ENCODE peak calls at places on chromosome 1, in six cellular contexts. One of them, this sample, is unnamed.

GRCh38 chr1:230101556-230101955 is 34.5 kb downstream of the GALNT2 start:
- DNase-seq in uterus: no peak
- DNase-seq in hepatocyte: no peak
- DNase-seq in ovary: no peak
- DNase-seq in OCI-LY7: no peak
- DNase-seq in neural progenitor cell: no peak
- DNase-seq in this sample: no peak

GRCh38 chr1:235075121-235075954 is 53.3 kb downstream of the TOMM20 start:
- DNase-seq in uterus: peak; percentile 76
- DNase-seq in hepatocyte: peak; percentile 49
- DNase-seq in ovary: peak; percentile 73
- DNase-seq in OCI-LY7: peak; percentile 57
- DNase-seq in neural progenitor cell: no peak
- DNase-seq in this sample: peak; percentile 83

GRCh38 chr1:162725301-162725834 is 65.1 kb upstream of the HSD17B7 start:
- DNase-seq in uterus: no peak
- DNase-seq in hepatocyte: no peak
- DNase-seq in ovary: no peak
- DNase-seq in OCI-LY7: no peak
- DNase-seq in neural progenitor cell: no peak
- DNase-seq in this sample: no peak

GRCh38 chr1:177884499-177885021 is 85.3 kb downstream of the SEC16B start:
- DNase-seq in uterus: no peak
- DNase-seq in hepatocyte: no peak
- DNase-seq in ovary: no peak
- DNase-seq in OCI-LY7: no peak
- DNase-seq in neural progenitor cell: no peak
- DNase-seq in this sample: no peak

GRCh38 chr1:25906644-25907300 is 553 bp upstream of the STMN1 start:
- DNase-seq in uterus: peak; percentile 33
- DNase-seq in hepatocyte: peak; percentile 49
- DNase-seq in ovary: no peak
- DNase-seq in OCI-LY7: no peak
- DNase-seq in neural progenitor cell: peak; percentile 74
- DNase-seq in this sample: no peak

GRCh38 chr1:109624215-109625010 is 4.8 kb downstream of the AMPD2 start:
- DNase-seq in uterus: no peak
- DNase-seq in hepatocyte: no peak
- DNase-seq in ovary: peak; percentile 23
- DNase-seq in OCI-LY7: peak; percentile 72
- DNase-seq in neural progenitor cell: no peak
- DNase-seq in this sample: peak; percentile 58

GRCh38 chr1:222894331-222894730 is 79.5 kb downstream of the DISP1 start:
- DNase-seq in uterus: no peak
- DNase-seq in hepatocyte: no peak
- DNase-seq in ovary: no peak
- DNase-seq in OCI-LY7: no peak
- DNase-seq in neural progenitor cell: no peak
- DNase-seq in this sample: peak; percentile 51

GRCh38 chr1:117695796-117696505 is 90.1 kb downstream of the TENT5C start:
- DNase-seq in uterus: peak; percentile 54
- DNase-seq in hepatocyte: peak; percentile 73
- DNase-seq in ovary: no peak
- DNase-seq in OCI-LY7: no peak
- DNase-seq in neural progenitor cell: no peak
- DNase-seq in this sample: peak; percentile 32

GRCh38 chr1:9196129-9197040 is 38.2 kb upstream of the H6PD start:
- DNase-seq in uterus: peak; percentile 72
- DNase-seq in hepatocyte: peak; percentile 80
- DNase-seq in ovary: peak; percentile 73
- DNase-seq in OCI-LY7: peak; percentile 70
- DNase-seq in neural progenitor cell: peak; percentile 77
- DNase-seq in this sample: peak; percentile 80
- H3K4me3 ChIP-seq in uterus: no peak overlapping the region
- H3K4me3 ChIP-seq in hepatocyte: no peak overlapping the region
- H3K4me3 ChIP-seq in ovary: no peak overlapping the region
- H3K4me3 ChIP-seq in OCI-LY7: no peak overlapping the region
- H3K4me3 ChIP-seq in neural progenitor cell: no peak overlapping the region
- H3K4me3 ChIP-seq in this sample: peak overlapping the region; percentile 40

GRCh38 chr1:6080469-6080868 is 34.8 kb downstream of the KCNAB2 start:
- DNase-seq in uterus: no peak
- DNase-seq in hepatocyte: peak; percentile 21
- DNase-seq in ovary: no peak
- DNase-seq in OCI-LY7: no peak
- DNase-seq in neural progenitor cell: no peak
- DNase-seq in this sample: no peak
- TF ChIP-seq CTCF in uterus: no peak
- TF ChIP-seq CTCF in hepatocyte: peak; percentile 4
- TF ChIP-seq CTCF in ovary: no peak
- TF ChIP-seq CTCF in OCI-LY7: peak; percentile 17
- TF ChIP-seq CTCF in neural progenitor cell: peak; percentile 33
- TF ChIP-seq CTCF in this sample: no peak

DNA sequence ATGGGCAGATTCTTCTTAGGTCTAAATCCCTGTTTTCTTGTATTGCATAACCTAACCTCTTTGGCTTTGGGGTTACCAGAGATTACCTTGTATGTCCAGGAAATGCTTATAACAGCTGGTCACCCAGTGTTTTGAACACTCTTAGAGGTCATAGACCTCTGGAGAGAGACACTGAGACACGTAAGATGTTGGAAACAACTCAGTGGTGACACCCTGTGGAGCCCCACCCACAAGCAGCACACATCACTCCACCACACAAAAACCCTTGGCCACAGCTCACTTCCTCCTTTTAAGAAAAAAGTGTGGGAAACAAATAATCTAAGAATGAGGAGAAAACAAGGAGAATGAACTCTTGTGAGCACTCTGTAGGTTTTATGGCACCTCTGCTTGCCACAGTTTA is 26.3 kb upstream of the CYP4B1 start:
- DNase-seq in uterus: no peak
- DNase-seq in hepatocyte: no peak
- DNase-seq in ovary: no peak
- DNase-seq in OCI-LY7: no peak
- DNase-seq in neural progenitor cell: no peak
- DNase-seq in this sample: peak; percentile 61
- H3K9me3 ChIP-seq in uterus: no peaks in the 10 kb centered on the region
- H3K9me3 ChIP-seq in hepatocyte: no peaks in the 10 kb centered on the region
- H3K9me3 ChIP-seq in ovary: no peaks in the 10 kb centered on the region
- H3K9me3 ChIP-seq in OCI-LY7: peaks cover 5% of the 10 kb centered on the region
- H3K9me3 ChIP-seq in neural progenitor cell: peaks cover 15% of the 10 kb centered on the region
- H3K9me3 ChIP-seq in this sample: peaks cover 15% of the 10 kb centered on the region

DNA sequence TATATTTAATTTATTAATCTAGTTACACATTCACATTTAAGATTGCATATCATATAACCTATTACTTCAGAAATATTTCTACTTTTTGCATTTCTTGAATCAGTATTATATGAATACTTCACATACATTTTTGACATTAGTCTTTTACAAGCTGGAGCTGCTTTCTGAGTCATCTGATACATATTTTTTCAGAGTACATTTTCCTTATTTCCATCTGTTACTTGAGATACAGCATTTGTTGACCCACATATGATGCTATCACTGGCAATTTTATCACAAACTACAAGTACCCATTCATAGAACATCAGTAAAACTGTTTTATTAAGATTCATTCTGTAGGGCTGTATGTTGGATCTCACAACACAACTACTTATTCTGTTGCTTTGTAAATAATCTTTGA is 367.2 kb upstream of the ST6GALNAC5 start:
- DNase-seq in uterus: no peak
- DNase-seq in hepatocyte: no peak
- DNase-seq in ovary: no peak
- DNase-seq in OCI-LY7: no peak
- DNase-seq in neural progenitor cell: no peak
- DNase-seq in this sample: no peak
- H3K4me3 ChIP-seq in uterus: no peak overlapping the region
- H3K4me3 ChIP-seq in hepatocyte: no peak overlapping the region
- H3K4me3 ChIP-seq in ovary: no peak overlapping the region
- H3K4me3 ChIP-seq in OCI-LY7: no peak overlapping the region
- H3K4me3 ChIP-seq in neural progenitor cell: peak overlapping the region; percentile 28
- H3K4me3 ChIP-seq in this sample: no peak overlapping the region

DNA sequence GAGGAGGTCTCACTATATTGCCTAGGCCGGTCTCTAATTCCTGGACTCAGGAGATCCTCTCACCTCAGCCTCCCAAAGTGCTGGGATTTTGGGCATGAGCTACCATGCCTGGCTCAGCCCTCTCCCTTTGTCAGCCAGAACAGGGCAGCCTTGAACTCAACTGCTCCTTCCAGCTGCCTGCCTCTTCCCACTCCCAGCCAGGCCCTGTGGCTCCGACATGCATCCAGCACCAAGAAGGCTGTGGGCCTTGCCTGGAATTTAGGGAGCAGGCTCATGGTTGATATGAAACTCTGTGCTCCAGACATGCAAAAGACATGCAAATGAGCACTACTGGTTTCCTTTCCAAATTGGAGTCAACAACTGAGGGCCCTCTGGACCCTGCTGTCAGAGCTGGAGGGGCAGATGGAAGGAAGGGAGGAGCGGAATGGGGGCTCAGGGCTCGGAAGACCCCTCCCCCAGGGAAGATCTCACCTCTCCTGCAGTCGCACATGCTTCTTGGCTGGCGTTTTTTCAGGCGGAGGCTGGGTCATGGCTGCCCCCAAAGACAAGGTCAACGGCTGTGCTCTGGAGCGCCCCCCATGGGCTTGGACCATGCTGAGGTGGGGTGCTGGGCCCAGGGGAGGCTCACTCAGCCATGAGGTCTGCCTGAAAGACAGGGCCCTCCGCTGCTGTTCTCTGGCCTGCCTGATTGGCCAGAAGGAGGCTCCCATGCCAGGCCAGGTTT is 1.4 kb downstream of the PTPN7 start:
- DNase-seq in uterus: no peak
- DNase-seq in hepatocyte: no peak
- DNase-seq in ovary: peak; percentile 71
- DNase-seq in OCI-LY7: peak; percentile 70
- DNase-seq in neural progenitor cell: no peak
- DNase-seq in this sample: no peak
- TF ChIP-seq CTCF in uterus: no peak
- TF ChIP-seq CTCF in hepatocyte: no peak
- TF ChIP-seq CTCF in ovary: no peak
- TF ChIP-seq CTCF in OCI-LY7: peak; percentile 79
- TF ChIP-seq CTCF in neural progenitor cell: no peak
- TF ChIP-seq CTCF in this sample: no peak

DNA sequence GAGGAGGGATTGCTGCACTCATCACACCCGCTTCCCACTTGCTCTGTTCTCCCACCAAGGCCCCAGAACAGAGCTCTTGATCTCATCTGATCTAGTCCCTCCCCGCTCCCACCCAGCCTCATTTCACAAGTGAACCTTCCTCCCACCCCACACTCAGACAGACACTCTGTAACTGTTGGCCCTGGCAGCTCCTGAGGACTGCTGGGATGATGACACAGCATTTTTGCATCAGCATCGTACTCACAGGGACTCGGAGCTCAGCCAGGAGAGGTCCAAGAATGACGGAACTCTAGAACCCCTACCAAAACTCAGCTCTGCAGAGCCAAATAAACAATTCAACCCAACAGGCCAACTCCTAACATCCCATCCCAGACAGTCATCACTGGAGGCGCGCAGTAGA is 11.2 kb upstream of the ZNF124 start:
- DNase-seq in uterus: no peak
- DNase-seq in hepatocyte: no peak
- DNase-seq in ovary: no peak
- DNase-seq in OCI-LY7: no peak
- DNase-seq in neural progenitor cell: no peak
- DNase-seq in this sample: no peak
- H3K9me3 ChIP-seq in uterus: peaks cover 5% of the 10 kb centered on the region
- H3K9me3 ChIP-seq in hepatocyte: no peaks in the 10 kb centered on the region
- H3K9me3 ChIP-seq in ovary: no peaks in the 10 kb centered on the region
- H3K9me3 ChIP-seq in OCI-LY7: peaks cover 9% of the 10 kb centered on the region
- H3K9me3 ChIP-seq in neural progenitor cell: no peaks in the 10 kb centered on the region
- H3K9me3 ChIP-seq in this sample: peaks cover 23% of the 10 kb centered on the region

GRCh38 chr1:67684526-67685066 is 405 bp upstream of the GADD45A start:
- DNase-seq in uterus: no peak
- DNase-seq in hepatocyte: no peak
- DNase-seq in ovary: no peak
- DNase-seq in OCI-LY7: no peak
- DNase-seq in neural progenitor cell: no peak
- DNase-seq in this sample: no peak

GRCh38 chr1:67680486-67680885 is 4.5 kb upstream of the GADD45A start:
- DNase-seq in uterus: no peak
- DNase-seq in hepatocyte: no peak
- DNase-seq in ovary: no peak
- DNase-seq in OCI-LY7: no peak
- DNase-seq in neural progenitor cell: no peak
- DNase-seq in this sample: no peak

GRCh38 chr1:67683736-67684525 is 1.1 kb upstream of the GADD45A start:
- DNase-seq in uterus: no peak
- DNase-seq in hepatocyte: no peak
- DNase-seq in ovary: peak; percentile 43
- DNase-seq in OCI-LY7: no peak
- DNase-seq in neural progenitor cell: no peak
- DNase-seq in this sample: no peak

GRCh38 chr1:67683306-67683705 is 1.7 kb upstream of the GADD45A start:
- DNase-seq in uterus: no peak
- DNase-seq in hepatocyte: no peak
- DNase-seq in ovary: no peak
- DNase-seq in OCI-LY7: no peak
- DNase-seq in neural progenitor cell: no peak
- DNase-seq in this sample: no peak

DNA sequence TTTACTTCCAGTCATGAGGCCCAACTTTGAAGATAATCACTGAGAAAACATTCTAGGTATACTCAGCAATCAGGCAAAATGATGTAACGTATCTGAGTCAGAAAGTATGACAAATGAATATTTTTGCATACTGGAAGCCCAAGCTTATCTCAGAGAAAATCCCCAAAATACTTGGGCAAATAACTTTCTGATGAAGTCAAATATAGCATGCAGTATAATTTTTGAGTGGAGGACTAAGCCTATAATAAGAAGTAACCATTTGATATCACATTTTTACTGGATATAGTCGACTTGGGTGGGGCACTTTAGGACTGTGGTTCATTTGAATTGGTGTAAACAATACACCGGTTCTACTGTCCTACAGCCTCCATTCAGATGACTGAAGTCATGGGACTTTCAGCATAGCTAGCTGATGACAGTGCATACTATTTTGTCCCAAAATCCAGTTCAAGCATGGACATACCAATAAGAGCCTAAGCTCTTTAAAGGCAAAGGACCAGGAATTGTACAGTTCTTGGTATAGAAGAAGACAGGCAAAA is 2.3 kb upstream of the GADD45A start:
- DNase-seq in uterus: no peak
- DNase-seq in hepatocyte: peak; percentile 54
- DNase-seq in ovary: no peak
- DNase-seq in OCI-LY7: no peak
- DNase-seq in neural progenitor cell: no peak
- DNase-seq in this sample: no peak
- H3K4me3 ChIP-seq in uterus: no peak overlapping the region
- H3K4me3 ChIP-seq in hepatocyte: no peak overlapping the region
- H3K4me3 ChIP-seq in ovary: no peak overlapping the region
- H3K4me3 ChIP-seq in OCI-LY7: no peak overlapping the region
- H3K4me3 ChIP-seq in neural progenitor cell: no peak overlapping the region
- H3K4me3 ChIP-seq in this sample: no peak overlapping the region

This sample was measured in psoas muscle.